ENCODE peak calls at places on chromosomes 1 and 21, in seven cellular contexts. E, W, V, A, S, Y and G are unnamed samples.
A peak's percentile ranks its signal among the peaks of the same experiment; 100 is the strongest.

GRCh38 chr1:203888807-203889251 is 27.4 kb downstream of the SNRPE start:
- DNase-seq in E (no peak), A (peak; percentile 63), S (no peak), V (no peak), W (no peak), Y (no peak), G (no peak)

GRCh38 chr1:87450615-87451209 is 122.0 kb downstream of the LMO4 start:
- DNase-seq in V (no peak), Y (no peak), W (peak; percentile 9), S (no peak), A (no peak), E (no peak), G (no peak)

GRCh38 chr21:29074007-29074376 is 544 bp upstream of the CCT8 start:
- DNase-seq in A (no peak), Y (no peak), W (no peak), S (no peak), V (no peak), E (no peak), G (no peak)

GRCh38 chr21:34796518-34797201 is 127.9 kb downstream of the CLIC6 start:
- DNase-seq in E (no peak), A (no peak), Y (no peak), W (no peak), S (no peak), V (no peak), G (no peak)

GRCh38 chr1:215631489-215631888 is 64.4 kb downstream of the KCTD3 start:
- DNase-seq in A (peak; percentile 32), S (no peak), W (no peak), Y (no peak), E (no peak), V (no peak), G (no peak)

GRCh38 chr21:46008893-46009635 is 27.5 kb downstream of the COL6A1 start:
- DNase-seq in V (no peak), A (no peak), W (no peak), E (no peak), Y (no peak), S (no peak), G (no peak)

GRCh38 chr1:223298706-223299105 is 65.3 kb downstream of the SUSD4 start:
- DNase-seq in A (peak; percentile 25), S (no peak), V (no peak), E (no peak), Y (no peak), W (no peak), G (no peak)

GRCh38 chr1:78145105-78145580 is 99.4 kb downstream of the GIPC2 start:
- DNase-seq in S (peak; percentile 42), W (peak; percentile 7), A (peak; percentile 68), E (peak; percentile 73), V (peak; percentile 52), Y (peak; percentile 22), G (no peak)

GRCh38 chr1:18794561-18794960 is 64.9 kb downstream of the TAS1R2 start:
- DNase-seq in W (no peak), Y (no peak), V (peak; percentile 31), S (no peak), E (no peak), A (no peak), G (no peak)

GRCh38 chr1:207672525-207673130 is 27.7 kb downstream of the CR1L start:
- DNase-seq in Y (no peak), S (peak; percentile 28), V (peak; percentile 24), A (peak; percentile 56), E (no peak), W (no peak), G (no peak)

GRCh38 chr1:43382027-43382771 is 7.4 kb downstream of the MED8 start:
- DNase-seq in S (no peak), Y (no peak), A (no peak), V (no peak), W (no peak), E (no peak), G (no peak)

GRCh38 chr1:117370071-117370470 is 2.8 kb downstream of the MAN1A2 start:
- DNase-seq in W (no peak), A (no peak), E (no peak), S (no peak), Y (no peak), V (no peak), G (no peak)

GRCh38 chr1:211579434-211580302 is 707 bp upstream of the SLC30A1 start:
- DNase-seq in S (no peak), W (peak; percentile 72), Y (no peak), V (peak; percentile 60), A (peak; percentile 32), E (peak; percentile 61), G (no peak)

GRCh38 chr21:34599534-34600101 is 15.3 kb downstream of the RCAN1 start:
- DNase-seq in Y (no peak), V (no peak), W (no peak), A (no peak), S (no peak), E (no peak), G (no peak)

GRCh38 chr1:14862114-14862513 is 263.6 kb downstream of the KAZN start:
- DNase-seq in W (no peak), Y (no peak), A (no peak), E (no peak), V (no peak), S (no peak), G (no peak)

GRCh38 chr1:200317236-200317635 is 92.6 kb downstream of the ZNF281 start:
- DNase-seq in Y (no peak), V (no peak), E (no peak), A (peak; percentile 90), S (no peak), W (no peak), G (no peak)

GRCh38 chr1:47388548-47389238 is 27.4 kb upstream of the FOXE3 start:
- DNase-seq in A (peak; percentile 71), W (peak; percentile 3), E (peak; percentile 67), V (peak; percentile 82), S (peak; percentile 73), Y (peak; percentile 49), G (peak; percentile 25)

GRCh38 chr1:117919376-117919775 is 10.0 kb downstream of the GDAP2 start:
- DNase-seq in Y (no peak), A (no peak), W (no peak), S (no peak), V (no peak), E (no peak), G (no peak)

GRCh38 chr1:3171761-3172160 is 102.8 kb downstream of the PRDM16 start:
- DNase-seq in V (no peak), W (no peak), A (no peak), Y (no peak), S (no peak), E (no peak), G (no peak)
- TF ChIP-seq CTCF in V (no peak), W (no peak), A (no peak), Y (no peak), S (no peak), E (no peak), G (no peak)

DNA sequence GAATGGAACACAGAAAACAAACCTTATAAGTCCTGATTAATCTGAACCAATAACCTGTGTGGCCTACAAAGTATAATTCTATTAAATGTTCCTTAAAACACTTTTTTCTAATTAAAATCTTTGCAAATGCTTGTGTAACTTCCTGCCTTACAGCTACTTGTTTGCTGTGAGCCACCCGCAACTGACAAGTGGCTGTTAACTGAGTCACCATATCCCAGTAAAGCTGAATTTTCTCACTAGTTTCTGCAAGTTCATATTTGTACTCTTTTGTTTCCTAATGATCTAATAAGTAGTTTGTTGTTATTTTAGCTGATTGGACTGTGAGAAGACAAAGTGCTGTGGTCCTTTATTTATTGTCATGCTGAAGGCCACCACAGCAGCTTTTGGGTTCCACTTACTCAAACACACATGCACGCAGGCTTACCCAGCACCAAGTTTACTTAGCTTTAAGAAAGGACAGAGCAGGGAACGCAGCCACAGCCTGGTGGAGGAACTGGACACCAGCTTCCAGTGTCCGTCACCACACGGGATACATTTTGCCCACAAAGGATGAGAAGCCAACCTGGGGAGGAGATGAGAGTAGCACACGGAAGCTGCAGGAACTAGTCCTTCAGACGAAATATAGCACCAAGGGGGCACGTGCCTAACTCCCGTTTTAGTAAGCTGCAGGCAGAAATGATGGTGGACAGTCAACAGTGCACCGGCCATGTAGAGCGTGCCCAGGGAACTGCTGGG is 47.8 kb downstream of the LCA5L start:
- DNase-seq in V (no peak), S (no peak), A (no peak), Y (no peak), E (no peak), W (no peak), G (no peak)
- TF ChIP-seq CTCF in V (no peak), S (no peak), A (no peak), Y (no peak), E (no peak), W (no peak), G (no peak)

GRCh38 chr1:198559362-198559761 is 18.9 kb upstream of the ATP6V1G3 start:
- DNase-seq in W (no peak), S (no peak), A (no peak), E (no peak), V (no peak), Y (no peak), G (no peak)

GRCh38 chr1:198564716-198565115 is 24.2 kb upstream of the ATP6V1G3 start:
- DNase-seq in W (peak; percentile 3), Y (no peak), S (no peak), A (no peak), E (no peak), V (no peak), G (no peak)

GRCh38 chr1:198564157-198564556 is 23.7 kb upstream of the ATP6V1G3 start:
- DNase-seq in V (no peak), E (no peak), W (no peak), S (no peak), A (no peak), Y (no peak), G (no peak)

GRCh38 chr1:198560093-198560638 is 19.7 kb upstream of the ATP6V1G3 start:
- DNase-seq in Y (no peak), V (no peak), A (no peak), S (no peak), E (no peak), W (no peak), G (no peak)

DNA sequence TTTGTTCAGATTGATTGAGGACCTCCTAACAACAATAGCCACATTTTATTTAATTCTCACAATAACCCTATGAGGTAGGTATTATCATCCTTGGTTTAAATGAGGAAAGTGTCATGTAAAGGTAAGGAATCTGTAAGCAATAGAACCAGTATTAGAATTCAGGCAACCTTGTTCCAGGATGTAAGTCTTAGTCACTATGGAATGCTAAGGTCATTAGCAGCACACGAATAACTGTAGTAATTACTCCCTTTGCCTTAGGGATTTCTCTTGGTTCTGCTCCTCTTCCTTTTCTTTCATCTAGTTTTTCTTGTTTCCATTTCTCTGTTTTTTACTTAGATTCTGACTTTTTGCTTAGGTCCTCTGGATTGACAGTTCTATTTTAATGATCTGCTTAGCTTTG is 23.1 kb upstream of the ATP6V1G3 start:
- DNase-seq in S (no peak), W (no peak), A (peak; percentile 13), V (no peak), E (no peak), Y (no peak), G (no peak)
- TF ChIP-seq CTCF in S (no peak), W (no peak), A (no peak), V (no peak), E (no peak), Y (no peak), G (no peak)

DNA sequence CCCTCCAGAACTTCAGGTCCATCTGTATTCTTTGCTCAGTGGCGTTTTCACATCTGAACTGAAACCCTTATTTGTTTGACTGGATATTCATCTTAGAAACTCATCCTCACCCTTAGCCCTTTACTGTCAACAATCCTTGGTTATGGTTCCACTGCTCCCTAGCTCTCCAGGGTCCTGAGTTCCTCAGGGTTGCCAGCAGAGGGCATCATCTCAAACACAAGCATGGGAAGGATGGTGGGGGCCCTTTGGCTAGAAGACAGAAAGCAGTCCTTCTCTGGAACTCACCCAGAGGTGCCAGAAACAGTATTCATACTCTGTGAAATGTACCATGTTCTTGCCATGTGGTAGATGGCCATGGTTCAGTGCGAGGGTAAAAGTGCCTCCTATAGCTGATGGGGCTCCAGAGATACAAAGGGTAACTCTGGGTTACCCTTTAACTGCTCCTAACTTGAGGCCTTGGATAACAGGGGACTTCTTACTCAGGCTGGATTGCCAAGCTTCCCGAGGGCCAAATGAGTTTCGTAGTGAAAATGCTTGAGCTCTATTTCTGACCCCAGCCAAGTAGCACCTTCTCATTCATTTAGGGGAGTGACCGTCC is 11.3 kb downstream of the NCSTN start:
- DNase-seq in A (no peak), Y (no peak), V (peak; percentile 47), E (no peak), S (no peak), W (no peak), G (no peak)
- TF ChIP-seq CTCF in A (peak; percentile 74), Y (peak; percentile 56), V (peak; percentile 46), E (peak; percentile 22), S (peak; percentile 40), W (peak; percentile 30), G (peak; percentile 24)